ENCODE peak calls at places on chromosomes 6 and 20, in five cellular contexts. One of them, this sample, is unnamed.

GRCh38 chr6:159089909-159090308 is 45.1 kb upstream of the TAGAP start:
- DNase-seq in fibroblast of pulmonary artery: no peak
- DNase-seq in SK-N-SH: no peak
- DNase-seq in WERI-Rb-1: no peak
- DNase-seq in CD8-positive, alpha-beta T cell: no peak
- DNase-seq in this sample: no peak

GRCh38 chr20:24497851-24498250 is 28.4 kb downstream of the SYNDIG1 start:
- DNase-seq in SK-N-SH: peak
- DNase-seq in CD8-positive, alpha-beta T cell: no peak
- DNase-seq in fibroblast of pulmonary artery: peak
- DNase-seq in WERI-Rb-1: no peak
- DNase-seq in this sample: no peak

GRCh38 chr20:37749620-37750403 is 56.0 kb downstream of the CTNNBL1 start:
- DNase-seq in fibroblast of pulmonary artery: no peak
- DNase-seq in SK-N-SH: no peak
- DNase-seq in WERI-Rb-1: no peak
- DNase-seq in CD8-positive, alpha-beta T cell: no peak
- DNase-seq in this sample: no peak

GRCh38 chr6:44675449-44675848 is 287.9 kb downstream of the CDC5L start:
- DNase-seq in WERI-Rb-1: no peak
- DNase-seq in fibroblast of pulmonary artery: no peak
- DNase-seq in SK-N-SH: no peak
- DNase-seq in CD8-positive, alpha-beta T cell: no peak
- DNase-seq in this sample: no peak

GRCh38 chr20:52490715-52491430 is 299.3 kb upstream of the ZFP64 start:
- DNase-seq in fibroblast of pulmonary artery: peak
- DNase-seq in CD8-positive, alpha-beta T cell: no peak
- DNase-seq in SK-N-SH: no peak
- DNase-seq in WERI-Rb-1: no peak
- DNase-seq in this sample: peak

GRCh38 chr20:47150403-47151152 is 205.9 kb downstream of the ZMYND8 start:
- DNase-seq in WERI-Rb-1: peak
- DNase-seq in SK-N-SH: peak
- DNase-seq in CD8-positive, alpha-beta T cell: no peak
- DNase-seq in fibroblast of pulmonary artery: peak
- DNase-seq in this sample: peak

GRCh38 chr6:40346241-40346640 is 240.9 kb downstream of the LRFN2 start:
- DNase-seq in CD8-positive, alpha-beta T cell: no peak
- DNase-seq in SK-N-SH: no peak
- DNase-seq in WERI-Rb-1: peak
- DNase-seq in fibroblast of pulmonary artery: no peak
- DNase-seq in this sample: no peak

GRCh38 chr6:144657691-144658090 is 372.6 kb downstream of the UTRN start:
- DNase-seq in WERI-Rb-1: no peak
- DNase-seq in CD8-positive, alpha-beta T cell: no peak
- DNase-seq in fibroblast of pulmonary artery: no peak
- DNase-seq in SK-N-SH: no peak
- DNase-seq in this sample: no peak

GRCh38 chr6:169990095-169991030 is 238.9 kb downstream of the ERMARD start:
- DNase-seq in WERI-Rb-1: no peak
- DNase-seq in fibroblast of pulmonary artery: no peak
- DNase-seq in CD8-positive, alpha-beta T cell: peak
- DNase-seq in SK-N-SH: no peak
- DNase-seq in this sample: no peak

GRCh38 chr6:79420054-79420453 is 117.2 kb downstream of the LCA5 start:
- DNase-seq in CD8-positive, alpha-beta T cell: no peak
- DNase-seq in fibroblast of pulmonary artery: no peak
- DNase-seq in WERI-Rb-1: no peak
- DNase-seq in SK-N-SH: no peak
- DNase-seq in this sample: no peak

GRCh38 chr6:83193747-83194582 is 808 bp downstream of the RWDD2A start:
- DNase-seq in WERI-Rb-1: peak
- DNase-seq in fibroblast of pulmonary artery: no peak
- DNase-seq in CD8-positive, alpha-beta T cell: no peak
- DNase-seq in SK-N-SH: peak
- DNase-seq in this sample: peak

GRCh38 chr6:106116125-106116524 is 30.0 kb downstream of the PRDM1 start:
- DNase-seq in WERI-Rb-1: no peak
- DNase-seq in SK-N-SH: no peak
- DNase-seq in fibroblast of pulmonary artery: peak
- DNase-seq in CD8-positive, alpha-beta T cell: no peak
- DNase-seq in this sample: no peak

GRCh38 chr6:141809901-141810300 is 322.8 kb upstream of the GJE1 start:
- DNase-seq in WERI-Rb-1: no peak
- DNase-seq in CD8-positive, alpha-beta T cell: no peak
- DNase-seq in fibroblast of pulmonary artery: peak
- DNase-seq in SK-N-SH: no peak
- DNase-seq in this sample: no peak

GRCh38 chr6:85660181-85660611 is 17.5 kb upstream of the SYNCRIP start:
- DNase-seq in fibroblast of pulmonary artery: peak
- DNase-seq in WERI-Rb-1: peak
- DNase-seq in SK-N-SH: peak
- DNase-seq in CD8-positive, alpha-beta T cell: no peak
- DNase-seq in this sample: peak
- TF ChIP-seq CTCF in fibroblast of pulmonary artery: no peak
- TF ChIP-seq CTCF in WERI-Rb-1: peak
- TF ChIP-seq CTCF in SK-N-SH: peak
- TF ChIP-seq CTCF in CD8-positive, alpha-beta T cell: no peak
- TF ChIP-seq CTCF in this sample: peak

DNA sequence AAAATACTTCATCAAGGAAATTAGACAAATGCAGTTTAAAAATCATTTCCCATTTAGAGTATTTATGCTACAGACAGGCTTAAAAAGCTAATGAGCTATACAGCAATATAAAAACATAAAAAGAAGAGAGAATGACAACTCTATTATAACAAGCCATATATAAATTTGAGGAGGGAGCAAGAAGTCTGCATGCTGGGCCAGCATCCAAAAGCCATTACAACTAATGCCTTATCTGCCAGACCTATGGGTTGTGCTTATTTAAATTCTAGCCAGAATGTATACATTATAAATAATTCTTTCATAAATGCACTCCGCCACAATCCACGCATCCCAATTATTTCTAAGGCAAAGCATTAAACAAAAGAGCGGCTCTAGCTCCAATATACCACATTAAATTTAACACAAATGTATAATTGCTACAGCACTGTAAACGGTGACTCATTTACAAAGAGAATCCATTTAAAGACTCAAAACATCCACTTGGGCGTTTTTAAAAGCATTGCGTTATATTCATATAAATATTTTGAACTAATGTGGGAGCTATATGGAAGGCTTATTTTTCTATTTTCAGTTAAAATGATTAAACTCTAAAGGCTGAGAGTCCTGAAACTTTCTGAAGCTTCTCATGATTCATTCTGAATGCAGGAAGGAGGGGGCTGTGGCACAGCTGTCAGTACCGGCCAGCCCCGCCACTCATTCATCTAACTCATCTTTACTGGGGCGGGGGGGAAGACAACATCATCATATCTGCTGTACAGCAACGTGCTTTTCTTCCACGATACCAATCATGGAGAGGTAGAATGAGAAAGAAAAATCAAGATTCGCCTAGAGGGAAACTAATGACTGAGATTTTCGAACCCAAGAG is 37.7 kb upstream of the RAB22A start:
- DNase-seq in fibroblast of pulmonary artery: no peak
- DNase-seq in WERI-Rb-1: no peak
- DNase-seq in CD8-positive, alpha-beta T cell: no peak
- DNase-seq in SK-N-SH: peak
- DNase-seq in this sample: no peak
- H3K4me3 ChIP-seq in fibroblast of pulmonary artery: no peak
- H3K4me3 ChIP-seq in WERI-Rb-1: no peak
- H3K4me3 ChIP-seq in CD8-positive, alpha-beta T cell: no peak
- H3K4me3 ChIP-seq in SK-N-SH: peak
- H3K4me3 ChIP-seq in this sample: no peak

DNA sequence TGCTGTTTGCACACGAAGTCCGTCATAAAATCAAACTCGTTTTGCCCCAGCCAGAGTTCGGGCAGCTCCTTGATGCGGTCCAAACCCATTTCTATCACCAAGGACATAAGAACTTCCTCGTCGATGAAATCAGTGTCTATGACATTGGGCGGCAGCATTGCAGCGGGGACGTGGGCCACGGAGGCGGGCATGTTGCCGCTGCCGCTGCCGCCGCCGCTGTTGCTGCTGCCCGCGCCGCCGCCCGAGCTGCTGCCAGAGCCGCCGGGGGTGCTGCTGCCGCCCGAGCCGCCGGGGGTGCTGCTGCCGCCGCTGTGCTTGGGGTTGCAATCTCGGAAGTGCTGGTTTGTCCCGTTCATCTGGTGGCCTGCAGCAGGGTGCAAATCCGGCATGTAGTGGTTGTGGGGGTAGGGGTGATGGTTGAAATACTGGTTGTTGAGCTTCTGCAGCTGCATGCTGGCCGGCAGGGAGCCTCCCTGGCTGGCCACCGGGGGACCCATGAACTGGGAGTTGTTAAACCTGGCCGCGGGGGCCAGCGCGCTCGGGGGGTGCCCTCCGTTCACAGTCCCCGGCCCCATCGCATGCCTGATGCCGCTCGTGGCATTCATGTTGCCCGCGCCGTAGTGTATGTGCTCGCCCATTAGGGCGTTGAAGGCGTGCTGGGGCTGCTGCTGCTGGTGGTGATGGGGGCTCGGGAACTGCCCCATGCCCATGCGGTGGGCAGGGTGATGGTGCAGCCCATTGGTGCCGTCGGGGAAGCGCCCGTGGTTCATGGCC is 1.1 kb downstream of the CITED2 start:
- DNase-seq in WERI-Rb-1: peak
- DNase-seq in CD8-positive, alpha-beta T cell: peak
- DNase-seq in SK-N-SH: peak
- DNase-seq in fibroblast of pulmonary artery: peak
- DNase-seq in this sample: peak
- TF ChIP-seq CTCF in WERI-Rb-1: peak
- TF ChIP-seq CTCF in CD8-positive, alpha-beta T cell: peak
- TF ChIP-seq CTCF in SK-N-SH: peak
- TF ChIP-seq CTCF in fibroblast of pulmonary artery: no peak
- TF ChIP-seq CTCF in this sample: no peak

GRCh38 chr6:30100154-30100553 is 12.7 kb downstream of the TRIM31 start:
- DNase-seq in CD8-positive, alpha-beta T cell: no peak
- DNase-seq in fibroblast of pulmonary artery: no peak
- DNase-seq in WERI-Rb-1: no peak
- DNase-seq in SK-N-SH: no peak
- DNase-seq in this sample: no peak
- H3K4me3 ChIP-seq in CD8-positive, alpha-beta T cell: no peak
- H3K4me3 ChIP-seq in fibroblast of pulmonary artery: no peak
- H3K4me3 ChIP-seq in WERI-Rb-1: no peak
- H3K4me3 ChIP-seq in SK-N-SH: no peak
- H3K4me3 ChIP-seq in this sample: no peak

DNA sequence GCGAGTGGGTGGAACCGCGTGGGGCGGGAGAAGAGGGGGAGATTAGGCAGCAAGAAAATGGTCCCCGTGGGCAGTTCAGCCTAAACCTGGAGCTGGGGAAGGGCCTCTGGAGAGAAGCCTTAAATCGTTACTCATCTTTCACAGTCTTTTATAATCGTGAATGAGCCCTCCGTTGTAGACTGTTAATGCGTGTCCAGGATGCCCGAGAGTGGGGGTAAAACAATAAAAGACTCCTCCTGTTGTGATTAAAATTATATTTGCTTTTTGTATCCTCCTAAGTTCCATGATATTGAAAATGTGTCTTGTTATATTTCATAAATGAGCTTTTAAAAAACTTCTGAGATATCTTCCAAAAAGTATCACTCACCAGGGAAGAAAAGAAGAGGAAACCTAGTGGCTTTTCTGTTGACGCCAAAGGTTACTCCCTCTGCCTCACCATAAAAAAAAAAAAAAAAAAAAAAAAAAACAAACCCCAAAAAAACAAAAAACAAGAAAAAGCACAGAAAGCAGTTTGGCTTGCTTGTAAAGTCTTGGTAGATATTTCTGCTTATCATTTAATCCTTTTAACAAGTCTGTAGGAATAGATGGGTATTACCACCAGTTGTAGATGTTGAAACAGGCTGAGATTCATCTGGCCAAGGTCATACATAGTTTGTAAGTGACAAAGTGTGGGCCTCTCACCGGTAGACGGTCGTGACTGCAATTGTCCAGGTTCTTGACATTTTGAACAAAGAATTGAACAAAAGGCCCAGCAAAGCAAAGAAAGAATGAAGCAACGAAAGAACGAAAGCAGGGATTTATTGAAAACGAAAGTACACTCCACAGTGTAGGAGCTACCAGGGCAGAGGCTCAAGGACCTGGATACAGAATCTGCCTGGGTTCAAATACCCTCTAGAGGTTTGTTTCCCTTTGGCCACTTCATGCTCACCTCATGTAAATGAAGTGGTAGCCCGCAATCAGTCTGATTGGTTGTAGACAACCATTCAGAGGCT is 11.4 kb upstream of the ELOVL5 start:
- DNase-seq in fibroblast of pulmonary artery: peak
- DNase-seq in CD8-positive, alpha-beta T cell: no peak
- DNase-seq in SK-N-SH: peak
- DNase-seq in WERI-Rb-1: no peak
- DNase-seq in this sample: peak
- TF ChIP-seq CTCF in fibroblast of pulmonary artery: no peak
- TF ChIP-seq CTCF in CD8-positive, alpha-beta T cell: no peak
- TF ChIP-seq CTCF in SK-N-SH: no peak
- TF ChIP-seq CTCF in WERI-Rb-1: no peak
- TF ChIP-seq CTCF in this sample: no peak

GRCh38 chr6:168428052-168428829 is 12.7 kb upstream of the SMOC2 start:
- DNase-seq in fibroblast of pulmonary artery: no peak
- DNase-seq in SK-N-SH: no peak
- DNase-seq in CD8-positive, alpha-beta T cell: no peak
- DNase-seq in WERI-Rb-1: no peak
- DNase-seq in this sample: no peak

GRCh38 chr6:168437751-168438150 is 3.2 kb upstream of the SMOC2 start:
- DNase-seq in fibroblast of pulmonary artery: no peak
- DNase-seq in WERI-Rb-1: no peak
- DNase-seq in SK-N-SH: no peak
- DNase-seq in CD8-positive, alpha-beta T cell: no peak
- DNase-seq in this sample: no peak

GRCh38 chr6:168432196-168432595 is 8.8 kb upstream of the SMOC2 start:
- DNase-seq in SK-N-SH: no peak
- DNase-seq in WERI-Rb-1: no peak
- DNase-seq in CD8-positive, alpha-beta T cell: no peak
- DNase-seq in fibroblast of pulmonary artery: no peak
- DNase-seq in this sample: no peak

GRCh38 chr6:168428863-168429262 is 12.1 kb upstream of the SMOC2 start:
- DNase-seq in fibroblast of pulmonary artery: no peak
- DNase-seq in CD8-positive, alpha-beta T cell: no peak
- DNase-seq in WERI-Rb-1: no peak
- DNase-seq in SK-N-SH: no peak
- DNase-seq in this sample: no peak

GRCh38 chr6:168433898-168434297 is 7.1 kb upstream of the SMOC2 start:
- DNase-seq in CD8-positive, alpha-beta T cell: no peak
- DNase-seq in fibroblast of pulmonary artery: no peak
- DNase-seq in SK-N-SH: no peak
- DNase-seq in WERI-Rb-1: no peak
- DNase-seq in this sample: no peak
- H3K4me3 ChIP-seq in CD8-positive, alpha-beta T cell: no peak
- H3K4me3 ChIP-seq in fibroblast of pulmonary artery: no peak
- H3K4me3 ChIP-seq in SK-N-SH: no peak
- H3K4me3 ChIP-seq in WERI-Rb-1: no peak
- H3K4me3 ChIP-seq in this sample: no peak

GRCh38 chr20:11117808-11118528 is 444.2 kb upstream of the JAG1 start:
- DNase-seq in CD8-positive, alpha-beta T cell: no peak
- DNase-seq in SK-N-SH: no peak
- DNase-seq in fibroblast of pulmonary artery: peak
- DNase-seq in WERI-Rb-1: no peak
- DNase-seq in this sample: no peak
- TF ChIP-seq CTCF in CD8-positive, alpha-beta T cell: no peak
- TF ChIP-seq CTCF in SK-N-SH: no peak
- TF ChIP-seq CTCF in fibroblast of pulmonary artery: no peak
- TF ChIP-seq CTCF in WERI-Rb-1: no peak
- TF ChIP-seq CTCF in this sample: no peak

GRCh38 chr6:35043381-35043780 is 97.8 kb downstream of the TCP11 start:
- DNase-seq in WERI-Rb-1: no peak
- DNase-seq in SK-N-SH: no peak
- DNase-seq in CD8-positive, alpha-beta T cell: no peak
- DNase-seq in fibroblast of pulmonary artery: no peak
- DNase-seq in this sample: no peak
- H3K4me3 ChIP-seq in WERI-Rb-1: no peak
- H3K4me3 ChIP-seq in SK-N-SH: no peak
- H3K4me3 ChIP-seq in CD8-positive, alpha-beta T cell: no peak
- H3K4me3 ChIP-seq in fibroblast of pulmonary artery: no peak
- H3K4me3 ChIP-seq in this sample: no peak